ENCODE peak calls at places on chromosomes 3 and 15, in nine cellular contexts. B is stimulated activated CD4-positive, alpha-beta T cell treated with anti-CD3 and anti-CD28 coated beads, TNF-alpha, amount 100 ng/mL, for 1 hour; O is Daoy; F is fibroblast of pulmonary artery; M is DMS 273 treated with DMSO at 0.1 percent for 48 hours; E is T-helper 9 cell; W is neural crest cell; Y is tibial nerve; X is BJ. T is an unnamed sample.

GRCh38 chr3:120528163-120528562 is 68.0 kb upstream of the NDUFB4 start:
- DNase-seq in B (no peak), O (no peak), F (no peak), M (no peak), E (no peak), W (no peak), Y (no peak), X (no peak), T (no peak)

GRCh38 chr3:127796751-127797150 is 25.6 kb downstream of the MGLL start:
- DNase-seq in B (no peak), O (no peak), F (no peak), M (no peak), E (no peak), W (no peak), Y (no peak), X (no peak), T (no peak)

GRCh38 chr3:132726341-132726823 is 4.2 kb upstream of the NPHP3 start:
- DNase-seq in B (no peak), O (peak), F (peak), M (peak), E (no peak), W (no peak), Y (no peak), X (no peak), T (peak)

GRCh38 chr3:37603722-37604121 is 258.0 kb upstream of the CTDSPL start:
- DNase-seq in B (no peak), O (no peak), F (no peak), M (no peak), E (no peak), W (no peak), Y (no peak), X (no peak), T (no peak)

GRCh38 chr3:62049033-62049432 is 324.3 kb downstream of the FEZF2 start:
- DNase-seq in B (no peak), O (no peak), F (no peak), M (no peak), E (no peak), W (no peak), Y (no peak), X (no peak), T (no peak)

GRCh38 chr15:77037475-77038209 is 33.3 kb downstream of the TSPAN3 start:
- DNase-seq in B (no peak), O (no peak), F (no peak), M (no peak), E (no peak), W (no peak), Y (no peak), X (no peak), T (no peak)

GRCh38 chr3:62884041-62884870 is 9.0 kb upstream of the CADPS start:
- DNase-seq in B (no peak), O (no peak), F (no peak), M (no peak), E (no peak), W (no peak), Y (no peak), X (no peak), T (no peak)

GRCh38 chr3:79367066-79367465 is 400.7 kb downstream of the ROBO1 start:
- DNase-seq in B (no peak), O (peak), F (peak), M (no peak), E (no peak), W (no peak), Y (no peak), X (peak), T (no peak)

GRCh38 chr15:29689724-29689986 is 132.6 kb downstream of the TJP1 start:
- DNase-seq in B (no peak), O (no peak), F (no peak), M (no peak), E (no peak), W (no peak), Y (no peak), X (no peak), T (no peak)

GRCh38 chr15:56243117-56243773 is 434 bp downstream of the RFX7 start:
- DNase-seq in B (peak), O (peak), F (peak), M (no peak), E (no peak), W (peak), Y (no peak), X (no peak), T (peak)

GRCh38 chr3:147218976-147219375 is 187.4 kb downstream of the ZIC4 start:
- DNase-seq in B (no peak), O (peak), F (no peak), M (no peak), E (no peak), W (no peak), Y (no peak), X (no peak), T (no peak)

GRCh38 chr3:184756151-184756681 is 44.4 kb upstream of the MAGEF1 start:
- DNase-seq in B (no peak), O (no peak), F (no peak), M (no peak), E (no peak), W (no peak), Y (no peak), X (no peak), T (no peak)

GRCh38 chr15:73504885-73505284 is 61.9 kb downstream of the REC114 start:
- DNase-seq in B (no peak), O (no peak), F (no peak), M (no peak), E (no peak), W (no peak), Y (no peak), X (no peak), T (no peak)

GRCh38 chr3:15326037-15326436 is 6.3 kb downstream of the SH3BP5 start:
- DNase-seq in B (no peak), O (no peak), F (no peak), M (peak), E (no peak), W (no peak), Y (no peak), X (no peak), T (no peak)

GRCh38 chr3:32725721-32726120 is 40.7 kb downstream of the CNOT10 start:
- DNase-seq in B (no peak), O (no peak), F (no peak), M (no peak), E (no peak), W (no peak), Y (no peak), X (no peak), T (no peak)

GRCh38 chr3:198113219-198114053 is 153.4 kb downstream of the LMLN start:
- DNase-seq in B (no peak), O (no peak), F (no peak), M (no peak), E (no peak), W (peak), Y (no peak), X (no peak), T (no peak)

GRCh38 chr3:11055496-11055895 is 62.9 kb downstream of the SLC6A1 start:
- DNase-seq in B (no peak), O (no peak), F (no peak), M (no peak), E (no peak), W (no peak), Y (no peak), X (no peak), T (no peak)

GRCh38 chr15:87500240-87500639 is 756.3 kb downstream of the NTRK3 start:
- DNase-seq in B (no peak), O (no peak), F (no peak), M (no peak), E (no peak), W (no peak), Y (no peak), X (no peak), T (no peak)

GRCh38 chr3:94794563-94794962 is 731.7 kb downstream of the NSUN3 start:
- DNase-seq in B (no peak), O (no peak), F (no peak), M (no peak), E (no peak), W (no peak), Y (no peak), X (no peak), T (no peak)

GRCh38 chr15:101669744-101670143 is 17.6 kb upstream of the TM2D3 start:
- DNase-seq in B (no peak), O (no peak), F (peak), M (no peak), E (no peak), W (no peak), Y (no peak), X (no peak), T (no peak)

GRCh38 chr3:190076601-190077444 is 43.9 kb downstream of the P3H2 start:
- DNase-seq in B (no peak), O (peak), F (peak), M (no peak), E (no peak), W (peak), Y (no peak), X (peak), T (no peak)

GRCh38 chr3:50272911-50273688 is 4.2 kb downstream of the SEMA3B start:
- DNase-seq in B (peak), O (peak), F (peak), M (no peak), E (peak), W (peak), Y (peak), X (no peak), T (peak)

GRCh38 chr3:176789281-176789705 is 408.0 kb downstream of the TBL1XR1 start:
- DNase-seq in B (no peak), O (no peak), F (no peak), M (no peak), E (no peak), W (no peak), Y (no peak), X (no peak), T (no peak)

GRCh38 chr3:187744169-187745151 is 808 bp downstream of the BCL6 start:
- DNase-seq in B (no peak), O (peak), F (peak), M (peak), E (no peak), W (peak), Y (no peak), X (no peak), T (peak)